ENCODE peak calls at places on chromosomes 2 and 18, in eight cellular contexts. B is stomach, I is vagina, P is IMR-90, E is A549, J is gastrocnemius medialis, F is ovary, K is endothelial cell of umbilical vein. L is an unnamed sample.
A peak's percentile ranks its signal among the peaks of the same experiment; 100 is the strongest.

GRCh38 chr18:27136208-27136535 is 48.9 kb downstream of the CHST9 start:
- DNase-seq in B (no peak), I (no peak), P (no peak), E (peak; percentile 28), J (no peak), F (no peak), K (no peak), L (no peak)

GRCh38 chr2:95043300-95043786 is 17.8 kb downstream of the MAL start:
- DNase-seq in B (peak; percentile 85), I (no peak), P (peak; percentile 90), E (no peak), J (peak; percentile 70), F (no peak), K (no peak), L (no peak)

GRCh38 chr2:150484006-150484405 is 3.5 kb downstream of the RND3 start:
- DNase-seq in B (no peak), I (no peak), P (no peak), E (no peak), J (no peak), F (no peak), K (peak; percentile 48), L (no peak)

GRCh38 chr2:109376796-109377495 is 236.8 kb downstream of the SEPTIN10 start:
- DNase-seq in B (peak; percentile 21), I (no peak), P (peak; percentile 54), E (no peak), J (no peak), F (peak; percentile 3), K (no peak), L (peak; percentile 5)

GRCh38 chr18:9775172-9775571 is 67.1 kb downstream of the RAB31 start:
- DNase-seq in B (no peak), I (no peak), P (no peak), E (no peak), J (no peak), F (no peak), K (no peak), L (no peak)

GRCh38 chr2:8984855-8985254 is 18.6 kb downstream of the MBOAT2 start:
- DNase-seq in B (no peak), I (no peak), P (no peak), E (no peak), J (no peak), F (no peak), K (no peak), L (no peak)

GRCh38 chr18:75544496-75544895 is 117.0 kb upstream of the SMIM21 start:
- DNase-seq in B (no peak), I (no peak), P (peak; percentile 59), E (no peak), J (no peak), F (no peak), K (no peak), L (no peak)

GRCh38 chr2:167275066-167275465 is 386.8 kb downstream of the XIRP2 start:
- DNase-seq in B (no peak), I (no peak), P (no peak), E (no peak), J (no peak), F (no peak), K (no peak), L (no peak)

GRCh38 chr18:812673-813404 is 797 bp upstream of the YES1 start:
- DNase-seq in B (peak; percentile 66), I (peak; percentile 91), P (peak; percentile 82), E (peak; percentile 70), J (peak; percentile 62), F (peak; percentile 79), K (peak; percentile 88), L (peak; percentile 87)

GRCh38 chr2:232473467-232473890 is 14.2 kb downstream of the ECEL1 start:
- DNase-seq in B (no peak), I (no peak), P (no peak), E (no peak), J (no peak), F (no peak), K (no peak), L (no peak)

GRCh38 chr18:13415736-13416135 is 197.2 kb downstream of the LDLRAD4 start:
- DNase-seq in B (no peak), I (no peak), P (no peak), E (no peak), J (no peak), F (no peak), K (no peak), L (no peak)

GRCh38 chr2:219269362-219270054 is 9.7 kb upstream of the DNAJB2 start:
- DNase-seq in B (peak; percentile 61), I (no peak), P (no peak), E (no peak), J (no peak), F (no peak), K (peak; percentile 32), L (no peak)

GRCh38 chr2:30666307-30666874 is 140.9 kb downstream of the CAPN13 start:
- DNase-seq in B (no peak), I (peak; percentile 95), P (peak; percentile 99), E (peak; percentile 98), J (no peak), F (no peak), K (peak; percentile 57), L (peak; percentile 70)

GRCh38 chr2:7467782-7468447 is 550.7 kb downstream of the RNF144A start:
- DNase-seq in B (no peak), I (no peak), P (no peak), E (no peak), J (no peak), F (no peak), K (no peak), L (no peak)

GRCh38 chr2:1162246-1162645 is 211.6 kb downstream of the SNTG2 start:
- DNase-seq in B (no peak), I (peak; percentile 78), P (no peak), E (no peak), J (no peak), F (no peak), K (no peak), L (no peak)

GRCh38 chr2:65032016-65032975 is 23.9 kb upstream of the CEP68 start:
- DNase-seq in B (no peak), I (no peak), P (no peak), E (no peak), J (no peak), F (no peak), K (no peak), L (no peak)

GRCh38 chr2:134083548-134083947 is 170.3 kb upstream of the MGAT5 start:
- DNase-seq in B (no peak), I (no peak), P (peak; percentile 32), E (no peak), J (no peak), F (no peak), K (no peak), L (no peak)

GRCh38 chr2:145652992-145653545 is 1133.2 kb upstream of the ZEB2 start:
- DNase-seq in B (no peak), I (no peak), P (peak; percentile 95), E (no peak), J (no peak), F (no peak), K (no peak), L (no peak)

GRCh38 chr2:38581193-38582147 is 21.3 kb downstream of the HNRNPLL start:
- DNase-seq in B (no peak), I (no peak), P (peak; percentile 82), E (peak; percentile 83), J (no peak), F (peak; percentile 68), K (peak; percentile 74), L (no peak)

GRCh38 chr2:176744156-176744555 is 468.4 kb upstream of the HNRNPA3 start:
- DNase-seq in B (no peak), I (no peak), P (no peak), E (no peak), J (no peak), F (no peak), K (no peak), L (no peak)

GRCh38 chr2:8626572-8626971 is 55.3 kb upstream of the ID2 start:
- DNase-seq in B (no peak), I (no peak), P (no peak), E (no peak), J (no peak), F (no peak), K (no peak), L (no peak)

GRCh38 chr2:75238670-75239330 is 39.5 kb upstream of the TACR1 start:
- DNase-seq in B (no peak), I (no peak), P (peak; percentile 93), E (peak; percentile 93), J (no peak), F (no peak), K (no peak), L (no peak)

GRCh38 chr2:221431477-221431876 is 140.6 kb downstream of the EPHA4 start:
- DNase-seq in B (no peak), I (no peak), P (no peak), E (no peak), J (no peak), F (no peak), K (no peak), L (peak; percentile 34)

GRCh38 chr18:63422862-63423304 is 607 bp upstream of the VPS4B start:
- DNase-seq in B (no peak), I (no peak), P (no peak), E (no peak), J (peak; percentile 10), F (no peak), K (no peak), L (no peak)
- TF ChIP-seq POLR2A in B (no peak), I (no peak), P (no peak), E (no peak), J (no peak), F (no peak), K (no peak), L (no peak)

DNA sequence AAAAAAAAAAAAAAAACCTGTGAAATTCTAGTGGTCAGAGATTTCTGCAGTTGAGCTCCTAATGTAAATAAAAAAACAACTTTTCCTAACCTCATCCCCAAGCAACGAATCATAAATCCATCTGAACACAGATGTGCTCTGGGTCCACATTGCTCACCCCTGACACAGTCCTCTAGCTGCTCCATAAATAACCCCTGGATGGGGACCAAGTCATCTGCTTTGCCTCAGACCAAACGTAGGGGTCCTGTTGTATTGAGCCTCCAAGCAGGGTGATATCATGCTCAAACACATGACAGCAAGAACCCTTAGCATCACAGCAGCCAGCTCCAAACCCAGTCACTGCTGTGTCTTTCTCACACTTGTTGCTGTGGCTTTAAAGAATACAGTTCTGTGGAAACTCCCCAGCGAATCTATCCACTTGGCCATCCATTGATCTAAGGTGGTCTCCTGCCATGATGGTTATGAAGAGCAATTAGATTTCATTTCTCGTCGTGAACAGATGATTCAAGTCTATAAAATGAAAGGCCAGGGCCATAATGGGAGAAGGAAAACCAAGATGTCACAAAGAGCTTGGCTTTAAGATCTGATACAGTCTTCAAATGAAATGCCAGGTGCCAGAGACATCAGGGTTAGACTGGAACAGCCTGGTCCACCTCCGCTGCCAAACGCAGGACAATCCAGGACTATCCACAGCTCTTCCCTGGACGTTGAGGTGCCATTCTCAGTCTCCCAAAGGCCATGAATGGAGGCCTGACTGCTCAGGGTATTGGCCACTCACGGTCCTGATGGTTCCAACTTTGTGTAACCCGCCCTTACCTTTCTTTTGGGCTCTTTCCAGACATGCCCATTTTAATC is 39.0 kb downstream of the TBC1D8 start:
- DNase-seq in B (no peak), I (no peak), P (peak; percentile 50), E (peak; percentile 46), J (peak; percentile 69), F (no peak), K (no peak), L (peak; percentile 78)
- H3K4me1 ChIP-seq in B (peaks cover 100% of the 10 kb centered on the region), I (peaks cover 59% of the 10 kb centered on the region), P (peaks cover 7% of the 10 kb centered on the region), E (peaks cover 96% of the 10 kb centered on the region), J (peaks cover 84% of the 10 kb centered on the region), F (peaks cover 10% of the 10 kb centered on the region), K (peaks cover 18% of the 10 kb centered on the region), L (peaks cover 29% of the 10 kb centered on the region)

GRCh38 chr18:3262234-3263171 is 570 bp downstream of the MYL12B start:
- DNase-seq in B (no peak), I (no peak), P (no peak), E (peak; percentile 42), J (no peak), F (no peak), K (peak; percentile 51), L (no peak)
- TF ChIP-seq POLR2A in B (no peak), I (no peak), P (no peak), E (no peak), J (no peak), F (no peak), K (no peak), L (no peak)

GRCh38 chr2:168526641-168527040 is 70.6 kb downstream of the CERS6 start:
- DNase-seq in B (no peak), I (peak; percentile 88), P (no peak), E (no peak), J (peak; percentile 75), F (peak; percentile 72), K (no peak), L (peak; percentile 54)
- H3K4me1 ChIP-seq in B (peaks cover 100% of the 10 kb centered on the region), I (peaks cover 87% of the 10 kb centered on the region), P (peaks cover 12% of the 10 kb centered on the region), E (peaks cover 44% of the 10 kb centered on the region), J (peaks cover 60% of the 10 kb centered on the region), F (peaks cover 18% of the 10 kb centered on the region), K (peaks cover 4% of the 10 kb centered on the region), L (no peaks in the 10 kb centered on the region)

L was measured in uterus.